ENCODE peak calls at places on chromosomes 4 and X, in six cellular contexts. U is IMR-90, R is mesenchymal stem cell, E is H9, Z is neuronal stem cell, S is H1. F is an unnamed sample.

GRCh38 chr4:8854866-8855265 is 16.8 kb downstream of the HMX1 start:
- DNase-seq in U (peak), Z (no peak), S (no peak), R (no peak), E (no peak), F (no peak)

GRCh38 chr4:98864560-98864959 is 64.4 kb downstream of the EIF4E start:
- DNase-seq in E (no peak), S (no peak), U (no peak), R (no peak), Z (no peak), F (no peak)

GRCh38 chr4:1297023-1297395 is 7.3 kb downstream of the MAEA start:
- DNase-seq in Z (no peak), E (no peak), R (no peak), U (no peak), S (no peak), F (no peak)

GRCh38 chrX:42017971-42018370 is 94.6 kb upstream of the CASK start:
- DNase-seq in U (no peak), S (no peak), Z (no peak), R (no peak), E (no peak), F (no peak)

GRCh38 chr4:93317571-93317970 is 511.0 kb upstream of the ATOH1 start:
- DNase-seq in Z (no peak), U (no peak), E (no peak), S (no peak), R (no peak), F (no peak)

GRCh38 chr4:41184009-41184408 is 30.3 kb downstream of the APBB2 start:
- DNase-seq in U (no peak), S (no peak), Z (no peak), E (no peak), R (no peak), F (no peak)

GRCh38 chr4:66930216-66930615 is 615.1 kb downstream of the CENPC start:
- DNase-seq in S (no peak), Z (no peak), U (no peak), E (no peak), R (no peak), F (no peak)

GRCh38 chr4:83510442-83510841 is 25.5 kb upstream of the GPAT3 start:
- DNase-seq in Z (no peak), U (no peak), S (no peak), E (no peak), R (no peak), F (no peak)

GRCh38 chr4:145939856-145940255 is 1.2 kb upstream of the ZNF827 start:
- DNase-seq in S (no peak), U (peak), E (no peak), Z (no peak), R (no peak), F (no peak)

GRCh38 chrX:96407501-96407900 is 277.1 kb upstream of the DIAPH2 start:
- DNase-seq in S (no peak), U (peak), E (no peak), Z (no peak), R (peak), F (no peak)

GRCh38 chr4:95267081-95267480 is 281.7 kb downstream of the UNC5C start:
- DNase-seq in Z (no peak), S (no peak), R (peak), E (no peak), U (peak), F (peak)

GRCh38 chr4:8639777-8640720 is 47.5 kb downstream of the CPZ start:
- DNase-seq in R (no peak), U (no peak), Z (no peak), S (no peak), E (no peak), F (no peak)

GRCh38 chrX:107678957-107679740 is 50.8 kb downstream of the PRPS1 start:
- DNase-seq in U (peak), S (no peak), E (peak), Z (no peak), R (peak), F (no peak)

GRCh38 chr4:186587416-186588018 is 32.1 kb upstream of the MTNR1A start:
- DNase-seq in E (peak), Z (peak), U (peak), R (peak), S (no peak), F (peak)

GRCh38 chr4:5051210-5051691 is at the start of gene STK32B:
- DNase-seq in R (peak), E (peak), S (peak), Z (peak), U (peak), F (no peak)

GRCh38 chrX:17860179-17860780 is 818 bp downstream of the RAI2 start:
- DNase-seq in U (no peak), R (peak), Z (no peak), S (no peak), E (no peak), F (no peak)

GRCh38 chr4:75724867-75725724 is 719 bp downstream of the USO1 start:
- DNase-seq in E (peak), U (peak), R (peak), S (no peak), Z (peak), F (peak)

GRCh38 chr4:1539132-1539755 is 133.0 kb upstream of the NKX1-1 start:
- DNase-seq in U (no peak), R (no peak), E (no peak), Z (no peak), S (no peak), F (no peak)

GRCh38 chr4:10872833-10873517 is 188.4 kb upstream of the CLNK start:
- DNase-seq in E (no peak), Z (no peak), S (no peak), R (no peak), U (no peak), F (no peak)

GRCh38 chrX:42694260-42694815 is 83.6 kb downstream of the PPP1R2C start:
- DNase-seq in Z (no peak), R (no peak), E (no peak), S (no peak), U (no peak), F (no peak)

GRCh38 chrX:73977542-73978169 is 326.3 kb upstream of the ZCCHC13 start:
- DNase-seq in S (no peak), E (peak), R (peak), Z (no peak), U (no peak), F (no peak)

GRCh38 chrX:79366888-79367749 is at the start of gene ITM2A:
- DNase-seq in S (peak), E (peak), R (no peak), Z (peak), U (no peak), F (no peak)

GRCh38 chr4:87707279-87707918 is 57.3 kb downstream of the DMP1 start:
- DNase-seq in S (no peak), Z (no peak), E (peak), U (no peak), R (no peak), F (no peak)

GRCh38 chrX:76433219-76433618 is 5.7 kb downstream of the MAGEE1 start:
- DNase-seq in S (no peak), Z (no peak), R (no peak), U (no peak), E (no peak), F (no peak)

GRCh38 chr4:183995489-183996049 is 90.5 kb downstream of the STOX2 start:
- DNase-seq in E (no peak), U (peak), S (no peak), R (peak), Z (no peak), F (no peak)

GRCh38 chrX:129773649-129774458 is 5.9 kb upstream of the SASH3 start:
- DNase-seq in S (no peak), E (no peak), U (no peak), R (no peak), Z (no peak), F (no peak)

GRCh38 chrX:16785247-16786138 is 773 bp upstream of the TXLNG start:
- DNase-seq in E (no peak), S (no peak), R (no peak), U (no peak), Z (no peak), F (no peak)

GRCh38 chrX:8305336-8305735 is 134.3 kb upstream of the VCX2 start:
- DNase-seq in E (no peak), R (no peak), Z (no peak), U (no peak), S (no peak), F (no peak)

GRCh38 chr4:78706302-78706701 is 69.8 kb upstream of the BMP2K start:
- DNase-seq in E (peak), S (peak), Z (no peak), R (no peak), U (no peak), F (peak)

GRCh38 chr4:60683953-60684352 is 516.2 kb upstream of the ADGRL3 start:
- DNase-seq in E (no peak), Z (no peak), U (peak), S (no peak), R (peak), F (no peak)

GRCh38 chr4:3524349-3524748 is 7.9 kb downstream of the LRPAP1 start:
- DNase-seq in Z (no peak), U (no peak), E (no peak), R (no peak), S (no peak), F (no peak)

GRCh38 chr4:185599844-185600243 is 64.5 kb upstream of the PDLIM3 start:
- DNase-seq in S (no peak), R (no peak), E (no peak), U (no peak), Z (no peak), F (no peak)

GRCh38 chr4:79421483-79421882 is 13.5 kb upstream of the GK2 start:
- DNase-seq in S (no peak), U (no peak), Z (no peak), R (no peak), E (no peak), F (no peak)

GRCh38 chrX:119690921-119691716 is 1.8 kb downstream of the SEPTIN6 start:
- DNase-seq in U (peak), E (no peak), Z (no peak), R (peak), S (no peak), F (peak)

GRCh38 chr4:94507708-94508107 is 56.0 kb downstream of the PDLIM5 start:
- DNase-seq in R (peak), E (no peak), Z (no peak), S (no peak), U (peak), F (peak)

GRCh38 chr4:4791299-4791798 is 68.1 kb upstream of the MSX1 start:
- DNase-seq in Z (peak), R (no peak), U (peak), S (no peak), E (no peak), F (no peak)

GRCh38 chr4:83212041-83212851 is 72.4 kb downstream of the COQ2 start:
- DNase-seq in U (no peak), E (no peak), Z (no peak), S (no peak), R (no peak), F (no peak)

GRCh38 chr4:664713-665231 is 9.3 kb downstream of the ATP5ME start:
- DNase-seq in E (peak), Z (no peak), S (no peak), U (no peak), R (no peak), F (no peak)

DNA sequence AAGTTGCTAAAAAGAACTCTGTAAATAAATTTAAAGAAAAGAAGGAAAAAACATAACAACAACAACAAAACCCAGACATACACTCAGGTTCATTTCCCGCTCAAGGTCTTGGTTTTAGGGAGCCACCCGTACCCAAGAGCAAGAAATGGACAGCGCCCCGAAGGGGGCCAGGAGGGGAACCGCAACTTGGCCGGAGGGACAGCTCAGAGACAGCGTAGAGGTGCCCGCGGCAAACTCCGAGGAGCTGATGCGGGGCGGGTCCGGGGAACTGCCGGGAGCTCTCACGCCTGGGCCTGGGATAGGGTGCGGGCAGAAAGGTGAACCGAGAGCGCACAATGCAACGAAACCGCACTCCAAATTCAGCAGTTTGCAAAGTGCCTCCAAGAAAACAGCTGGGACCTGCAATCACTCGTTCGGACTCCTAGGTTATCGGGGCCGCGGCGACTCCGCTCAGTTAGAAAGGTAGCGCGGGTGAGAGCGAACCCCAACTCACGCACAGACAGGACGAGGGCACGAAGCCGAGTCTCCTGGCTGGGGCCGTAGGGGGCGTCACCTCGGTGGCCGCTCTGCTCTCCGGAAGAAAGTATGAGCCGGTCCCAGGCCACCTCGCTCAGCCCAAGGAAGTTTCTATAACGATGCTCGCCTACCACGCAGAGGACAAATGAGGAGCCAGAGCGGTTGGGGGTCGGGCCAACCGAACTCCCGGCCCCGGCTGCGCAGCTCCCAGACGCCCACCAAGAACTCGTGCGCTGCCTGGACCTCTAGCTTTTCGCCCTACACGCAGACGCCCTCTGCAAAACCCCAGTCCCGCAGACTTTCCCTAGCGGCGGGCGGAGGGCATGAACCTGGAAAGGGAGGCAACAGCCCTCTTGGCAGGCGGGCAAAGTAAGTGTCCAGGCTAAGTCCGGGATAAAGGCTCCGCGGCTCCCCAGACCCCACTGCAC is 1.4 kb downstream of the NDNF start:
- DNase-seq in R (peak), Z (peak), U (no peak), S (no peak), E (peak), F (no peak)
- H3K9ac ChIP-seq in R (peak), Z (peak), U (no peak), S (no peak), E (no peak), F (peak)

GRCh38 chr4:112759313-112759712 is 122.4 kb downstream of the LARP7 start:
- DNase-seq in S (peak), R (no peak), U (no peak), Z (no peak), E (peak), F (no peak)
- H2BK120ac ChIP-seq in S (no peak), R (no peak), U (no peak), Z (no peak), E (peak), F (no peak)

DNA sequence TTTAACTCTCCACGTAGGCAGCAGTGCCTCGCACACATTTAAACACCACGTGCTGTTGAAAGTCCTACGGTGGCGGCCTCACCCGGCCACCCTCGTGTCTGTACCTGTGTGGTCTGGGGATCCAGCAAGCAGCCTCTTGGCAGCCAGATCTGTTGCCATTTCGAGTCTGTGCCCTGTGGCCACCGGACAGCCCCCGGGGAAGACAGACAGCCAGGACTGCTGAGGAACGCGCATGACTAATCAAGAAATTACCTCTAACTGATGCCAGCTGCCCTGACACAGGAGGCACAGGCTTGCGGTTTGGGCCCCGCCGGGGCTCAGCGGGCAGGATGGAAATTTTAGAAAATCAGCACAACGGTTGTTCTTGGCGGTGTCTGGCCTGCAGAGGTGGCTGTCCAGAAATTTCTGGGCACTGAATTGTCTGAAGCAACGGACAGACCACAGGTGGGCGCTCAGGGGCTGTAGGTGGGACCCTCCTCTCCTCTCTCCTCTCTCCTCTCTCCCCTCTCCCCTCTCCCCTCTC is 15.6 kb upstream of the ASMTL start:
- DNase-seq in S (no peak), Z (no peak), E (peak), U (no peak), R (no peak), F (peak)
- H2AFZ ChIP-seq in S (no peak), Z (no peak), E (no peak), U (no peak), R (no peak), F (no peak)

GRCh38 chr4:168472920-168473319 is 7.4 kb downstream of the DDX60L start:
- DNase-seq in U (no peak), Z (no peak), R (no peak), S (no peak), E (no peak), F (no peak)

GRCh38 chr4:168475745-168476144 is 4.5 kb downstream of the DDX60L start:
- DNase-seq in S (no peak), Z (no peak), R (no peak), U (no peak), E (peak), F (no peak)

GRCh38 chr4:168478868-168479267 is 1.4 kb downstream of the DDX60L start:
- DNase-seq in R (no peak), Z (no peak), S (no peak), E (no peak), U (no peak), F (no peak)

DNA sequence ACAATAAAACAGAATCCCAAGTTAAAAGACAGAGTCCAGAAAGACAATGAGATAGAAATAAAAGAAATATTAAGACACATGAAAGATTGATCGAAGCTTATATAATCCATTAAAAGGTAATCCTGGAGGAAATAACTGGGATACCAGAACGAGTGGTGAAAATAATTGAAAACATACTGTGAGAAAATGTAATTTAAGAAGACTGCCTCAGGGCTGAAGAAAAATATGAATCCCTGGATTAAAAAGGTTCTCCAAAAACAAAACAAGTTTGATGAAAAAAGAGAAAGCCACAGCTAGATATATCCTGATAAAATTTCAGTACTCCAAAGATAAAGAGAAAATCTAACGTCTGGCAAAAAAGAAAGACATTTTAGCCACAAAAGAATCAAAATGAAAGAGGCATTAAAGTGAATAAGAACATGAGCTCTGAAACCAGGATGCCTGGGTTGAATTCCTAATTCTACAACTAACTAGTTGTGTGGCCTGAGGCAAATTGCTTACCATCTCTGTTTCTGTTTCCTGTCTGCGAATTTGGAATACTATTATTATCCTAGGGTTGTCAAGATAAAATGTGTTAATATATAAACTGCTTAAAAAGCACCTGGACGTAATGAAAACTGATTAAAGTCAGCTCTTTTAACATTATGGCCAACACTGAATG is 5.5 kb downstream of the DDX60L start:
- DNase-seq in S (no peak), Z (no peak), U (no peak), R (no peak), E (no peak), F (peak)
- H3K9ac ChIP-seq in S (no peak), Z (no peak), U (no peak), R (peak), E (no peak), F (no peak)

DNA sequence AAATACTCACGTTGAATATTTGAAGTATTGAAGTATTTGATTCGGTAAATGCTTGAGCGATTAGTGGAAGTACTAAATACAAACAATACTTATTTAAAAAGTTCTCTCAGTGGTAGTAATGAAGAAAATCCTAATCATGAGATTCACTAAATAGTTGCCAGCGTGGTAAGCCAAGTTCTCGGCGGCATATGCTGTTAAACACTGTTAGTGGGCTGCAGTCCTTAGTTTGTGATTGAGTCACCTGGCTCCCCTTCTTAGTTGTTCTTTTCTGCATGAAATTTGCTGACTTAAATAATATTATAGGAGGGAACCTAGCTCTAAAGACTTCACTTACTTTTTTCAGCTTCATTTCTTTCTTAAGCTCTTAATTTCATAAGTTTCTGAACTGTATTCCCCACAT is 51.4 kb downstream of the STIM2 start:
- DNase-seq in R (no peak), U (no peak), S (no peak), Z (no peak), E (no peak), F (no peak)
- H2BK120ac ChIP-seq in R (no peak), U (no peak), S (no peak), Z (no peak), E (no peak), F (no peak)

DNA sequence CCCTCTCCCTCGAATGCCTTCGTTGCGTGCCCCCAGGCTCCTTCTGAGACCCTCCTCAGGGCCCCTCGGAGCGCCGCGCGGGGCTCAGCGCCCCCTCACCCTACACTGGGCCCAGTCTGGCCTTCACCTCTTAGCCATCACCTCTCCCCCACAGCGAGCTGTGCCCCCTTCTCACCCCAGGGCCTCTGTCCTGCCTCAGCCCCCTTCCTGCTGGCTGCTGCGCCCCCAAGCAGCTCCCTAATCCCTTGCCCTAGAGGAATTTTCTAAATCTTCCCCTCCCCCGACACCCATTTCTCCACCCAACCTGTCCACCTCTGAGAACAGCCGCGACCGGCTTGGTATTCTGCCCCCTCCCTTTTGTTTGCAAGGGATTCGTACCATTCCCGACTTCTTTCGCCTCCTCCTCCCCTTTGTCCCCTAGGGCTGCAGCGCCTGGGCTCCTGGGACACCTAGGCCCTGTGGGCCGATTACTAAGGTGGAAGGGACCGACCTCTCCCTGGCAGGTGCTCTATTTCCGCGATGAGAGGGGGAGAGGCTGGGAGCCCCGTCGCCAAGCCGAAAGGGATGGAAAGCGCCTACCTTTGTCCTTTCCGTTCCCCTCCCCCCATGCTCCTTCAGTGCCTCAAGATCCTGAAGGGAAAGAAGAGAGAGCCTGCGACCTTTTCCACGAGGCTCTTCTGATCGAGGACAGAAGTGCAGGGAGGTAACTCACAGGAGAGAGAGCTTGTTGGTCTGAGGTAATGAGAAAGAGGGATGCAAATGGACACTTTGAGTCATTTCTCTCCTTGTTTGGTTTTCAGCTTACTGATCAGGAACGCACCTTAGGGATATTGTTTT is 10.9 kb downstream of the DLG3 start:
- DNase-seq in U (no peak), Z (no peak), E (no peak), R (peak), S (no peak), F (no peak)
- H2AFZ ChIP-seq in U (peak), Z (peak), E (no peak), R (no peak), S (no peak), F (peak)